ENCODE peak calls at places on chromosome 1, in four cellular contexts. O is AG09319, Q is tibial nerve, D is 8988T. N is an unnamed sample.

GRCh38 chr1:109532365-109533136 is 7.1 kb upstream of the GPR61 start:
- DNase-seq in O (peak), Q (peak), D (peak), N (peak)

GRCh38 chr1:84122780-84123382 is 21.2 kb upstream of the PRKACB start:
- DNase-seq in Q (peak), O (no peak), D (no peak), N (peak)

GRCh38 chr1:236945002-236945401 is 59.2 kb downstream of the MT1HL1 start:
- DNase-seq in O (no peak), Q (no peak), D (no peak), N (no peak)

GRCh38 chr1:97192872-97193572 is 471.4 kb downstream of the PTBP2 start:
- DNase-seq in O (peak), Q (no peak), D (no peak), N (no peak)

GRCh38 chr1:94819945-94820746 is at the start of gene SLC44A3:
- DNase-seq in Q (no peak), D (peak), O (no peak), N (peak)

GRCh38 chr1:204478166-204478899 is 16.3 kb downstream of the PIK3C2B start:
- DNase-seq in Q (no peak), O (no peak), D (no peak), N (no peak)

GRCh38 chr1:202283991-202284390 is 57.7 kb downstream of the UBE2T start:
- DNase-seq in D (no peak), O (no peak), Q (no peak), N (no peak)

GRCh38 chr1:37509181-37509580 is 5.4 kb downstream of the MEAF6 start:
- DNase-seq in D (no peak), Q (no peak), O (no peak), N (no peak)

GRCh38 chr1:65174585-65174984 is 26.6 kb downstream of the AK4 start:
- DNase-seq in D (no peak), O (peak), Q (peak), N (no peak)

GRCh38 chr1:192588546-192588945 is 13.0 kb downstream of the RGS1 start:
- DNase-seq in Q (no peak), O (no peak), D (no peak), N (no peak)

GRCh38 chr1:50333595-50333974 is 89.7 kb downstream of the DMRTA2 start:
- DNase-seq in Q (no peak), D (no peak), O (no peak), N (peak)

GRCh38 chr1:216535059-216535458 is 111.8 kb upstream of the USH2A start:
- DNase-seq in D (no peak), O (no peak), Q (no peak), N (no peak)

GRCh38 chr1:29324771-29325351 is 88.5 kb downstream of the PTPRU start:
- DNase-seq in Q (no peak), O (no peak), D (no peak), N (no peak)

GRCh38 chr1:5752715-5753330 is 239.4 kb downstream of the NPHP4 start:
- DNase-seq in Q (peak), D (no peak), O (no peak), N (no peak)

GRCh38 chr1:12697406-12697805 is 18.5 kb upstream of the AADACL3 start:
- DNase-seq in Q (no peak), O (no peak), D (no peak), N (no peak)

GRCh38 chr1:171664976-171665375 is 12.5 kb upstream of the MYOC start:
- DNase-seq in Q (no peak), D (no peak), O (no peak), N (no peak)

N was measured in activated CD8-positive, alpha-beta T cell treated with anti-CD3 and anti-CD28 coated beads, Interleukin-2, amount 10 ng/mL, durations not matched to agents 7 days and 5 days.